ENCODE peak calls at places on chromosomes 7 and 10, in five cellular contexts. H is GM12878, Z is NT2/D1, G is HepG2, F is H1. D is an unnamed sample.

GRCh38 chr10:103595933-103596726 is 102.6 kb downstream of the NEURL1 start:
- DNase-seq in G (no peak), F (no peak), Z (no peak), H (no peak), D (no peak)

GRCh38 chr10:59107147-59107546 is 69.3 kb upstream of the PHYHIPL start:
- DNase-seq in G (peak), Z (no peak), H (peak), F (no peak), D (no peak)

GRCh38 chr7:132491546-132491945 is 84.7 kb downstream of the PLXNA4 start:
- DNase-seq in Z (no peak), F (no peak), H (no peak), G (no peak), D (no peak)

GRCh38 chr7:83849135-83849534 is 200.2 kb upstream of the SEMA3E start:
- DNase-seq in Z (no peak), F (no peak), G (no peak), H (no peak), D (no peak)

GRCh38 chr7:141742229-141742628 is 4.1 kb downstream of the SSBP1 start:
- DNase-seq in F (no peak), G (no peak), H (no peak), Z (no peak), D (no peak)

GRCh38 chr10:68132391-68132790 is 23.1 kb downstream of the MYPN start:
- DNase-seq in F (no peak), Z (no peak), H (no peak), G (no peak), D (no peak)

GRCh38 chr10:29067161-29067560 is 221.7 kb upstream of the LYZL1 start:
- DNase-seq in F (no peak), Z (no peak), H (no peak), G (no peak), D (no peak)

GRCh38 chr10:126063353-126063791 is 167.0 kb downstream of the FANK1 start:
- DNase-seq in H (no peak), F (no peak), Z (no peak), G (no peak), D (no peak)

GRCh38 chr10:43816351-43817321 is 168.0 kb upstream of the ZNF32 start:
- DNase-seq in H (peak), F (no peak), G (no peak), Z (no peak), D (no peak)

GRCh38 chr10:17026686-17027485 is 102.7 kb downstream of the CUBN start:
- DNase-seq in G (no peak), Z (no peak), H (peak), F (no peak), D (no peak)

GRCh38 chr10:111481271-111482073 is 404.6 kb downstream of the ADRA2A start:
- DNase-seq in H (no peak), F (no peak), Z (no peak), G (peak), D (no peak)

GRCh38 chr7:4631664-4632171 is 50.4 kb upstream of the FOXK1 start:
- DNase-seq in Z (peak), H (no peak), G (peak), F (peak), D (peak)

GRCh38 chr10:68732651-68733050 is 11.6 kb downstream of the CCAR1 start:
- DNase-seq in F (no peak), G (no peak), H (no peak), Z (no peak), D (no peak)

GRCh38 chr7:72317335-72317734 is 94.8 kb downstream of the CALN1 start:
- DNase-seq in H (no peak), F (no peak), Z (no peak), G (no peak), D (no peak)

GRCh38 chr10:49759787-49760551 is 2.2 kb downstream of the OGDHL start:
- DNase-seq in F (no peak), G (peak), Z (no peak), H (no peak), D (no peak)

GRCh38 chr7:26013551-26014083 is 138.4 kb upstream of the NFE2L3 start:
- DNase-seq in G (no peak), F (no peak), Z (no peak), H (no peak), D (no peak)

GRCh38 chr7:158858592-158859503 is 2.5 kb downstream of the DYNC2I1 start:
- DNase-seq in H (no peak), Z (peak), F (peak), G (no peak), D (no peak)

GRCh38 chr10:634256-634655 is 55.2 kb downstream of the DIP2C start:
- DNase-seq in G (no peak), H (no peak), Z (no peak), F (no peak), D (no peak)

GRCh38 chr7:124688991-124689390 is 76.6 kb downstream of the GPR37 start:
- DNase-seq in Z (no peak), G (no peak), F (no peak), H (no peak), D (no peak)

GRCh38 chr7:94698275-94698674 is 42.3 kb upstream of the SGCE start:
- DNase-seq in H (no peak), G (peak), Z (no peak), F (no peak), D (no peak)

GRCh38 chr10:103793920-103794883 is 61.2 kb downstream of the SH3PXD2A start:
- DNase-seq in G (peak), Z (no peak), H (no peak), F (no peak), D (no peak)

GRCh38 chr7:124387056-124387455 is 354.2 kb upstream of the TMEM229A start:
- DNase-seq in H (no peak), Z (no peak), F (no peak), G (no peak), D (no peak)

GRCh38 chr7:143314107-143314506 is 1.8 kb upstream of the CLCN1 start:
- DNase-seq in Z (no peak), H (no peak), G (no peak), F (no peak), D (no peak)
- TF ChIP-seq SUZ12 in Z (no peak), H (no peak), G (no peak), F (no peak), D (no peak)

DNA sequence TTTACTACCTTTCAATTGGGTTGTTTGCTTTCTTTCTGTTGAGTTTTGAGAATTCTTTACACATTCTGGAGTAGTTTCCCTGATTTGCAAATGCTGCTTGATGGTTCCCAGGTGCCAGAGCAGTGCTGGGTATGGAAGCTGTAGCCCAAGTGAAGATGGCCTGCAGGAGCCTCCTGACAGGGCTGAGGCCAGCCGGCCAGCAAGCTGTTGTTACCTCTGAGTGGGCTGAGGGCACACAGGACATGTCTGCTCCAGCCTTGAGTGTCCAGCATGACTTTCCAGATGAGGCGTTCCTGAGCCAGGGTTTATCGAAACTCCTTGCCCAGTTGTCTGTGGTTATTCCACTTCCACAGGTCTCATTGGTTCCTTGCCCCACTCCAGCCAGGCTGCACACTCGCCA is 164.6 kb upstream of the TNS3 start:
- DNase-seq in F (peak), Z (no peak), H (no peak), G (no peak), D (no peak)
- TF ChIP-seq SUZ12 in F (no peak), Z (no peak), H (no peak), G (no peak), D (no peak)

DNA sequence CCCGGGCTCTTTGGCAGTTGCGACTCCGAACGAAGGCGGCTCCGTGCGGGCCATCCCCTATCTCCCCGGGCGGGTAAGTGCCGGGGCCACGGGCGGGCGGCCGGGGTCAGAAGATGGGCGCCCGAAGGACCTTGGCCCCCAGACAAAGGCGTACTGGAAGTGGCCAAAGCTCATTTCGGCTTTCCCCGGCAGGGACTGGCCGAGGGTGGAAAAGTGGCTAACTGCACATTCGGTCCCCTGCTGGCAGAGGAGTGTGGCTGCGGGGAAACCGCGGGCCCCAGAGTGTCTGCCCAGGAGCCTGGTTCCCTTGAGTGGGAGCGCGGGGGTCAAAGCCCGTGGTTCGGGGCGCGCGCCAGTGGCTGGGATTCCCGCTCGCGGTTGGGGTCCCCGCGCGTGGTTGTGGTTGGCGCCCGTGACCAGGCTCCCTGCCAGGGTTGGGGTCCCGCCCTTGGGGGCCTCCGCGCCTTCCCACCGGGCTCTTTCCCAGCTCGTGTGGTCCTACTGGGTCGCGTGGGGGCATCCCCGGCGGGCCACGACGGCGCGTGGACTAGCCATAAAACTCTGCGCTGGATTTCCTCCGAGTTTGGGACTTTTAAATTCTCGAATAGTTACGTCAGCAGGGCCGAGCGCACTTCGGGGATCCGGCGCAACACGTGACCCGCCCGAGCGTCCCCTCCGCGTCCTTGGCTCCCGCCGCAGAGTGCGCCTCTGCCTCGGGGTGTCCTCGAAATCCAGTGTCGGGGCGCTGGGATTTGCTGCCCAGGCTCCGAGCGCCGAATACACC is 124.4 kb downstream of the TACC2 start:
- DNase-seq in Z (no peak), H (no peak), G (peak), F (peak), D (peak)
- TF ChIP-seq SUZ12 in Z (no peak), H (no peak), G (no peak), F (no peak), D (no peak)

GRCh38 chr7:45927724-45928123 is 6.7 kb upstream of the IGFBP3 start:
- DNase-seq in H (no peak), G (no peak), F (no peak), Z (no peak), D (no peak)
- TF ChIP-seq SUZ12 in H (no peak), G (no peak), F (no peak), Z (no peak), D (no peak)

D was measured in HEK293T.